ENCODE peak calls at places on chromosomes 16 and 17, in six cellular contexts. One of them, this sample, is unnamed.

GRCh38 chr16:70460737-70461261 is 6.4 kb downstream of the FCSK start:
- DNase-seq in CD4-positive, alpha-beta T cell: no peak
- DNase-seq in tibial nerve: no peak
- DNase-seq in ascending aorta: no peak
- DNase-seq in cardiac muscle cell: peak
- DNase-seq in adrenal gland: no peak
- DNase-seq in this sample: no peak

GRCh38 chr17:81941484-81942166 is 4.5 kb upstream of the PYCR1 start:
- DNase-seq in CD4-positive, alpha-beta T cell: no peak
- DNase-seq in tibial nerve: no peak
- DNase-seq in ascending aorta: no peak
- DNase-seq in cardiac muscle cell: no peak
- DNase-seq in adrenal gland: no peak
- DNase-seq in this sample: no peak

GRCh38 chr17:46971647-46972300 is 7.3 kb downstream of the RPRML start:
- DNase-seq in CD4-positive, alpha-beta T cell: no peak
- DNase-seq in tibial nerve: no peak
- DNase-seq in ascending aorta: no peak
- DNase-seq in cardiac muscle cell: no peak
- DNase-seq in adrenal gland: no peak
- DNase-seq in this sample: no peak

GRCh38 chr16:69166221-69166833 is 20.6 kb upstream of the SNTB2 start:
- DNase-seq in CD4-positive, alpha-beta T cell: peak
- DNase-seq in tibial nerve: no peak
- DNase-seq in ascending aorta: no peak
- DNase-seq in cardiac muscle cell: peak
- DNase-seq in adrenal gland: no peak
- DNase-seq in this sample: no peak

GRCh38 chr17:60311936-60312335 is 80.0 kb downstream of the USP32 start:
- DNase-seq in CD4-positive, alpha-beta T cell: no peak
- DNase-seq in tibial nerve: no peak
- DNase-seq in ascending aorta: no peak
- DNase-seq in cardiac muscle cell: peak
- DNase-seq in adrenal gland: no peak
- DNase-seq in this sample: no peak

GRCh38 chr17:73851921-73852320 is 207.7 kb upstream of the SDK2 start:
- DNase-seq in CD4-positive, alpha-beta T cell: no peak
- DNase-seq in tibial nerve: no peak
- DNase-seq in ascending aorta: no peak
- DNase-seq in cardiac muscle cell: no peak
- DNase-seq in adrenal gland: no peak
- DNase-seq in this sample: no peak

GRCh38 chr16:89280546-89281188 is 63.2 kb downstream of the ZNF778 start:
- DNase-seq in CD4-positive, alpha-beta T cell: no peak
- DNase-seq in tibial nerve: no peak
- DNase-seq in ascending aorta: no peak
- DNase-seq in cardiac muscle cell: no peak
- DNase-seq in adrenal gland: no peak
- DNase-seq in this sample: no peak

GRCh38 chr17:62085511-62086408 is 20.7 kb upstream of the MED13 start:
- DNase-seq in CD4-positive, alpha-beta T cell: no peak
- DNase-seq in tibial nerve: no peak
- DNase-seq in ascending aorta: no peak
- DNase-seq in cardiac muscle cell: no peak
- DNase-seq in adrenal gland: no peak
- DNase-seq in this sample: no peak

GRCh38 chr17:48505788-48506187 is 25.0 kb downstream of the HOXB1 start:
- DNase-seq in CD4-positive, alpha-beta T cell: peak
- DNase-seq in tibial nerve: no peak
- DNase-seq in ascending aorta: no peak
- DNase-seq in cardiac muscle cell: peak
- DNase-seq in adrenal gland: peak
- DNase-seq in this sample: no peak

GRCh38 chr17:68378202-68379149 is 78.8 kb downstream of the WIPI1 start:
- DNase-seq in CD4-positive, alpha-beta T cell: no peak
- DNase-seq in tibial nerve: peak
- DNase-seq in ascending aorta: peak
- DNase-seq in cardiac muscle cell: peak
- DNase-seq in adrenal gland: peak
- DNase-seq in this sample: peak

GRCh38 chr16:27313422-27314160 is at the start of gene IL4R:
- DNase-seq in CD4-positive, alpha-beta T cell: peak
- DNase-seq in tibial nerve: peak
- DNase-seq in ascending aorta: peak
- DNase-seq in cardiac muscle cell: peak
- DNase-seq in adrenal gland: peak
- DNase-seq in this sample: no peak

GRCh38 chr17:59423903-59424302 is 92.4 kb downstream of the YPEL2 start:
- DNase-seq in CD4-positive, alpha-beta T cell: no peak
- DNase-seq in tibial nerve: no peak
- DNase-seq in ascending aorta: no peak
- DNase-seq in cardiac muscle cell: no peak
- DNase-seq in adrenal gland: no peak
- DNase-seq in this sample: no peak

GRCh38 chr16:11263737-11264136 is 5.4 kb downstream of the TNP2 start:
- DNase-seq in CD4-positive, alpha-beta T cell: peak
- DNase-seq in tibial nerve: no peak
- DNase-seq in ascending aorta: no peak
- DNase-seq in cardiac muscle cell: no peak
- DNase-seq in adrenal gland: no peak
- DNase-seq in this sample: no peak

GRCh38 chr17:8807070-8807550 is 7.9 kb upstream of the MFSD6L start:
- DNase-seq in CD4-positive, alpha-beta T cell: no peak
- DNase-seq in tibial nerve: no peak
- DNase-seq in ascending aorta: no peak
- DNase-seq in cardiac muscle cell: no peak
- DNase-seq in adrenal gland: no peak
- DNase-seq in this sample: peak

GRCh38 chr16:30184430-30185140 is 1.2 kb downstream of the CORO1A start:
- DNase-seq in CD4-positive, alpha-beta T cell: peak
- DNase-seq in tibial nerve: no peak
- DNase-seq in ascending aorta: no peak
- DNase-seq in cardiac muscle cell: no peak
- DNase-seq in adrenal gland: peak
- DNase-seq in this sample: no peak

GRCh38 chr16:89266521-89267134 is 49.1 kb downstream of the ZNF778 start:
- DNase-seq in CD4-positive, alpha-beta T cell: no peak
- DNase-seq in tibial nerve: no peak
- DNase-seq in ascending aorta: no peak
- DNase-seq in cardiac muscle cell: no peak
- DNase-seq in adrenal gland: no peak
- DNase-seq in this sample: no peak

GRCh38 chr17:80129006-80129565 is 17.8 kb downstream of the EIF4A3 start:
- DNase-seq in CD4-positive, alpha-beta T cell: no peak
- DNase-seq in tibial nerve: no peak
- DNase-seq in ascending aorta: no peak
- DNase-seq in cardiac muscle cell: peak
- DNase-seq in adrenal gland: no peak
- DNase-seq in this sample: no peak

GRCh38 chr16:4521971-4522623 is 16.5 kb downstream of the CDIP1 start:
- DNase-seq in CD4-positive, alpha-beta T cell: no peak
- DNase-seq in tibial nerve: no peak
- DNase-seq in ascending aorta: no peak
- DNase-seq in cardiac muscle cell: peak
- DNase-seq in adrenal gland: no peak
- DNase-seq in this sample: no peak

GRCh38 chr17:62140836-62141235 is 75.8 kb upstream of the MED13 start:
- DNase-seq in CD4-positive, alpha-beta T cell: no peak
- DNase-seq in tibial nerve: no peak
- DNase-seq in ascending aorta: no peak
- DNase-seq in cardiac muscle cell: peak
- DNase-seq in adrenal gland: peak
- DNase-seq in this sample: no peak

GRCh38 chr17:81976332-81977210 is 858 bp upstream of the ASPSCR1 start:
- DNase-seq in CD4-positive, alpha-beta T cell: no peak
- DNase-seq in tibial nerve: no peak
- DNase-seq in ascending aorta: no peak
- DNase-seq in cardiac muscle cell: no peak
- DNase-seq in adrenal gland: peak
- DNase-seq in this sample: no peak

GRCh38 chr17:16938496-16939270 is 33.2 kb downstream of the TNFRSF13B start:
- DNase-seq in CD4-positive, alpha-beta T cell: no peak
- DNase-seq in tibial nerve: no peak
- DNase-seq in ascending aorta: no peak
- DNase-seq in cardiac muscle cell: no peak
- DNase-seq in adrenal gland: no peak
- DNase-seq in this sample: no peak

GRCh38 chr16:62966626-62967025 is 930.4 kb upstream of the CDH8 start:
- DNase-seq in CD4-positive, alpha-beta T cell: no peak
- DNase-seq in tibial nerve: no peak
- DNase-seq in ascending aorta: no peak
- DNase-seq in cardiac muscle cell: no peak
- DNase-seq in adrenal gland: no peak
- DNase-seq in this sample: no peak

GRCh38 chr17:40524243-40524965 is 23.0 kb upstream of the TNS4 start:
- DNase-seq in CD4-positive, alpha-beta T cell: no peak
- DNase-seq in tibial nerve: peak
- DNase-seq in ascending aorta: no peak
- DNase-seq in cardiac muscle cell: no peak
- DNase-seq in adrenal gland: no peak
- DNase-seq in this sample: no peak

GRCh38 chr17:60510031-60510430 is 16.0 kb downstream of the APPBP2 start:
- DNase-seq in CD4-positive, alpha-beta T cell: no peak
- DNase-seq in tibial nerve: no peak
- DNase-seq in ascending aorta: no peak
- DNase-seq in cardiac muscle cell: no peak
- DNase-seq in adrenal gland: peak
- DNase-seq in this sample: no peak

GRCh38 chr17:74369221-74369620 is 1.9 kb downstream of the GPR142 start:
- DNase-seq in CD4-positive, alpha-beta T cell: peak
- DNase-seq in tibial nerve: peak
- DNase-seq in ascending aorta: no peak
- DNase-seq in cardiac muscle cell: no peak
- DNase-seq in adrenal gland: peak
- DNase-seq in this sample: no peak

GRCh38 chr17:77427471-77427991 is 286.8 kb downstream of the SEC14L1 start:
- DNase-seq in CD4-positive, alpha-beta T cell: no peak
- DNase-seq in tibial nerve: no peak
- DNase-seq in ascending aorta: no peak
- DNase-seq in cardiac muscle cell: peak
- DNase-seq in adrenal gland: peak
- DNase-seq in this sample: no peak

GRCh38 chr17:64051153-64051552 is 30.7 kb upstream of the ICAM2 start:
- DNase-seq in CD4-positive, alpha-beta T cell: no peak
- DNase-seq in tibial nerve: no peak
- DNase-seq in ascending aorta: no peak
- DNase-seq in cardiac muscle cell: no peak
- DNase-seq in adrenal gland: no peak
- DNase-seq in this sample: no peak

GRCh38 chr16:65737831-65738230 is 616.0 kb upstream of the CDH11 start:
- DNase-seq in CD4-positive, alpha-beta T cell: no peak
- DNase-seq in tibial nerve: no peak
- DNase-seq in ascending aorta: no peak
- DNase-seq in cardiac muscle cell: peak
- DNase-seq in adrenal gland: no peak
- DNase-seq in this sample: no peak

GRCh38 chr17:36647598-36647997 is 46.2 kb downstream of the MRM1 start:
- DNase-seq in CD4-positive, alpha-beta T cell: no peak
- DNase-seq in tibial nerve: no peak
- DNase-seq in ascending aorta: no peak
- DNase-seq in cardiac muscle cell: no peak
- DNase-seq in adrenal gland: no peak
- DNase-seq in this sample: no peak
- TF ChIP-seq CTCF in CD4-positive, alpha-beta T cell: no peak
- TF ChIP-seq CTCF in tibial nerve: no peak
- TF ChIP-seq CTCF in ascending aorta: no peak
- TF ChIP-seq CTCF in cardiac muscle cell: peak
- TF ChIP-seq CTCF in adrenal gland: no peak
- TF ChIP-seq CTCF in this sample: no peak

GRCh38 chr16:28865722-28866453 is 2.2 kb downstream of the SH2B1 start:
- DNase-seq in CD4-positive, alpha-beta T cell: no peak
- DNase-seq in tibial nerve: no peak
- DNase-seq in ascending aorta: no peak
- DNase-seq in cardiac muscle cell: no peak
- DNase-seq in adrenal gland: no peak
- DNase-seq in this sample: no peak

GRCh38 chr16:28866454-28866804 is 2.8 kb downstream of the SH2B1 start:
- DNase-seq in CD4-positive, alpha-beta T cell: no peak
- DNase-seq in tibial nerve: no peak
- DNase-seq in ascending aorta: no peak
- DNase-seq in cardiac muscle cell: no peak
- DNase-seq in adrenal gland: no peak
- DNase-seq in this sample: no peak

GRCh38 chr16:28863929-28864886 is 565 bp downstream of the SH2B1 start:
- DNase-seq in CD4-positive, alpha-beta T cell: no peak
- DNase-seq in tibial nerve: no peak
- DNase-seq in ascending aorta: no peak
- DNase-seq in cardiac muscle cell: peak
- DNase-seq in adrenal gland: peak
- DNase-seq in this sample: no peak

GRCh38 chr16:28867241-28867640 is 3.6 kb downstream of the SH2B1 start:
- DNase-seq in CD4-positive, alpha-beta T cell: no peak
- DNase-seq in tibial nerve: no peak
- DNase-seq in ascending aorta: no peak
- DNase-seq in cardiac muscle cell: no peak
- DNase-seq in adrenal gland: no peak
- DNase-seq in this sample: no peak

GRCh38 chr16:28865289-28865688 is 1.6 kb downstream of the SH2B1 start:
- DNase-seq in CD4-positive, alpha-beta T cell: no peak
- DNase-seq in tibial nerve: no peak
- DNase-seq in ascending aorta: no peak
- DNase-seq in cardiac muscle cell: no peak
- DNase-seq in adrenal gland: no peak
- DNase-seq in this sample: no peak
- H3K27ac ChIP-seq in CD4-positive, alpha-beta T cell: no peak
- H3K27ac ChIP-seq in tibial nerve: no peak
- H3K27ac ChIP-seq in ascending aorta: no peak
- H3K27ac ChIP-seq in cardiac muscle cell: no peak
- H3K27ac ChIP-seq in adrenal gland: no peak
- H3K27ac ChIP-seq in this sample: no peak

DNA sequence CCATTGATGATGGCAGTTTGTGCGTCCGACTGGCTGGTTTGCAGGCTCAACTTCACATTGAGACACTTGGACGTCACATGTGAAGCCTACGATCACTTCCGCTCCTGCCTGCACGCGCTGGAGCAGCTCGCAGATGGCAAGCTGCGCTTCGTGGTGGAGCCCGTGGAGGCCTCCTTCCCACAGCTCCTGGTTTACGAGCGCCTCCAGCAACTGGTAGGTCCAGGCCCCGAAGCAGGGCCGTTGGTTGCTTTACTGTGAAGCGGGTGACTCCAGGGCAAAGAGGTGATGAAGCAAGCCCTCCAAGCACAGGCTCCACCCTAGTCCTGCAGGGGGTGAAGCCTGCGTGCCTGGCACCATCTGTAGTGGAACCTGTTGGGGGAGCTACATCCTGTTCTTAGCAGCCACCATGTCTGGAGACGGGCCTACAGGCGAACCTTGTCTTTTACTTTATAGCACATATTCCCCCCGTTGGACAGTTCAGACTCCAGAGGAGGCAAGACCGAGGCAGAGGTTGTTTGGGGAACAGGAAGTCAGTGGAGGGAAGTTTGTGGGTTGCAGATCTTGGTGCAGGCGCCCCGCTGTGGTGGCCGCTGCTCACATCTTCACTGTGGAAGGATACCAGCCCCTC is 23.1 kb downstream of the METTL22 start:
- DNase-seq in CD4-positive, alpha-beta T cell: peak
- DNase-seq in tibial nerve: no peak
- DNase-seq in ascending aorta: no peak
- DNase-seq in cardiac muscle cell: no peak
- DNase-seq in adrenal gland: no peak
- DNase-seq in this sample: no peak
- TF ChIP-seq CTCF in CD4-positive, alpha-beta T cell: peak
- TF ChIP-seq CTCF in tibial nerve: no peak
- TF ChIP-seq CTCF in ascending aorta: no peak
- TF ChIP-seq CTCF in cardiac muscle cell: no peak
- TF ChIP-seq CTCF in adrenal gland: no peak
- TF ChIP-seq CTCF in this sample: peak

GRCh38 chr17:18981642-18982424 is 22.7 kb downstream of the FAM83G start:
- DNase-seq in CD4-positive, alpha-beta T cell: no peak
- DNase-seq in tibial nerve: no peak
- DNase-seq in ascending aorta: no peak
- DNase-seq in cardiac muscle cell: peak
- DNase-seq in adrenal gland: peak
- DNase-seq in this sample: no peak
- H3K27ac ChIP-seq in CD4-positive, alpha-beta T cell: no peak
- H3K27ac ChIP-seq in tibial nerve: no peak
- H3K27ac ChIP-seq in ascending aorta: no peak
- H3K27ac ChIP-seq in cardiac muscle cell: no peak
- H3K27ac ChIP-seq in adrenal gland: no peak
- H3K27ac ChIP-seq in this sample: no peak